ENCODE peak calls at places on chromosomes 3 and 15, in five cellular contexts. One of them, this sample, is unnamed.

GRCh38 chr15:63709365-63709764 is 112.2 kb downstream of the FBXL22 start:
- DNase-seq in GM04504: no peak
- DNase-seq in nucleus accumbens: no peak
- DNase-seq in T-helper 1 cell: no peak
- DNase-seq in brain microvascular endothelial cell: no peak
- DNase-seq in this sample: no peak

GRCh38 chr15:63089260-63090043 is 32.2 kb upstream of the LACTB start:
- DNase-seq in GM04504: peak; percentile 97
- DNase-seq in nucleus accumbens: no peak
- DNase-seq in T-helper 1 cell: no peak
- DNase-seq in brain microvascular endothelial cell: peak; percentile 86
- DNase-seq in this sample: no peak

GRCh38 chr15:66006986-66007385 is 137.7 kb downstream of the RAB11A start:
- DNase-seq in GM04504: no peak
- DNase-seq in nucleus accumbens: no peak
- DNase-seq in T-helper 1 cell: no peak
- DNase-seq in brain microvascular endothelial cell: no peak
- DNase-seq in this sample: peak; percentile 63

GRCh38 chr15:77807115-77807514 is 174.4 kb upstream of the LINGO1 start:
- DNase-seq in GM04504: no peak
- DNase-seq in nucleus accumbens: no peak
- DNase-seq in T-helper 1 cell: no peak
- DNase-seq in brain microvascular endothelial cell: no peak
- DNase-seq in this sample: no peak

GRCh38 chr3:71728632-71729342 is 3.6 kb upstream of the EIF4E3 start:
- DNase-seq in GM04504: no peak
- DNase-seq in nucleus accumbens: peak; percentile 28
- DNase-seq in T-helper 1 cell: no peak
- DNase-seq in brain microvascular endothelial cell: no peak
- DNase-seq in this sample: no peak

GRCh38 chr3:124762612-124763011 is 32.4 kb downstream of the UMPS start:
- DNase-seq in GM04504: no peak
- DNase-seq in nucleus accumbens: no peak
- DNase-seq in T-helper 1 cell: no peak
- DNase-seq in brain microvascular endothelial cell: no peak
- DNase-seq in this sample: no peak

GRCh38 chr3:156256256-156256655 is 135.9 kb downstream of the KCNAB1 start:
- DNase-seq in GM04504: no peak
- DNase-seq in nucleus accumbens: no peak
- DNase-seq in T-helper 1 cell: no peak
- DNase-seq in brain microvascular endothelial cell: peak; percentile 14
- DNase-seq in this sample: no peak

GRCh38 chr15:37926136-37926535 is 8.3 kb upstream of the TMCO5A start:
- DNase-seq in GM04504: no peak
- DNase-seq in nucleus accumbens: no peak
- DNase-seq in T-helper 1 cell: no peak
- DNase-seq in brain microvascular endothelial cell: no peak
- DNase-seq in this sample: peak; percentile 37

GRCh38 chr3:21049368-21050062 is 701.5 kb downstream of the ZNF385D start:
- DNase-seq in GM04504: no peak
- DNase-seq in nucleus accumbens: no peak
- DNase-seq in T-helper 1 cell: no peak
- DNase-seq in brain microvascular endothelial cell: no peak
- DNase-seq in this sample: no peak

GRCh38 chr3:187807086-187807862 is 62.0 kb upstream of the BCL6 start:
- DNase-seq in GM04504: peak; percentile 43
- DNase-seq in nucleus accumbens: no peak
- DNase-seq in T-helper 1 cell: no peak
- DNase-seq in brain microvascular endothelial cell: peak; percentile 36
- DNase-seq in this sample: no peak

GRCh38 chr3:114418724-114419543 is 125.1 kb downstream of the TIGIT start:
- DNase-seq in GM04504: peak; percentile 90
- DNase-seq in nucleus accumbens: no peak
- DNase-seq in T-helper 1 cell: no peak
- DNase-seq in brain microvascular endothelial cell: peak; percentile 43
- DNase-seq in this sample: peak; percentile 55

GRCh38 chr3:42213417-42213816 is 52.6 kb downstream of the CCK start:
- DNase-seq in GM04504: no peak
- DNase-seq in nucleus accumbens: no peak
- DNase-seq in T-helper 1 cell: no peak
- DNase-seq in brain microvascular endothelial cell: no peak
- DNase-seq in this sample: no peak